ENCODE peak calls at places on chromosomes 16 and 17, in four cellular contexts. Q is A549, W is K562, Z is IMR-90. A is an unnamed sample.

GRCh38 chr16:3612510-3613466 is 1.4 kb upstream of the SLX4 start:
- DNase-seq in Q (no peak), Z (no peak), W (no peak), A (no peak)

GRCh38 chr17:70158180-70158579 is 11.2 kb upstream of the KCNJ2 start:
- DNase-seq in Z (no peak), Q (no peak), W (no peak), A (no peak)

GRCh38 chr17:57091186-57091618 is 6.2 kb downstream of the AKAP1 start:
- DNase-seq in W (no peak), Z (no peak), Q (no peak), A (no peak)

GRCh38 chr16:66519974-66520373 is 29.9 kb downstream of the TK2 start:
- DNase-seq in W (no peak), Z (no peak), Q (no peak), A (no peak)

GRCh38 chr17:27247071-27247957 is 46.6 kb upstream of the WSB1 start:
- DNase-seq in W (no peak), Z (peak; percentile 85), Q (peak; percentile 84), A (no peak)

GRCh38 chr17:34068506-34069035 is 186.5 kb upstream of the CCL2 start:
- DNase-seq in W (no peak), Z (no peak), Q (no peak), A (no peak)

GRCh38 chr16:7431723-7432122 is 99.1 kb downstream of the RBFOX1 start:
- DNase-seq in Q (no peak), W (no peak), Z (no peak), A (no peak)

GRCh38 chr17:65438708-65439294 is 122.6 kb downstream of the AXIN2 start:
- DNase-seq in Q (peak; percentile 21), Z (peak; percentile 22), W (no peak), A (peak; percentile 59)

GRCh38 chr17:14346801-14347200 is 45.9 kb downstream of the HS3ST3B1 start:
- DNase-seq in W (no peak), Z (no peak), Q (no peak), A (no peak)

DNA sequence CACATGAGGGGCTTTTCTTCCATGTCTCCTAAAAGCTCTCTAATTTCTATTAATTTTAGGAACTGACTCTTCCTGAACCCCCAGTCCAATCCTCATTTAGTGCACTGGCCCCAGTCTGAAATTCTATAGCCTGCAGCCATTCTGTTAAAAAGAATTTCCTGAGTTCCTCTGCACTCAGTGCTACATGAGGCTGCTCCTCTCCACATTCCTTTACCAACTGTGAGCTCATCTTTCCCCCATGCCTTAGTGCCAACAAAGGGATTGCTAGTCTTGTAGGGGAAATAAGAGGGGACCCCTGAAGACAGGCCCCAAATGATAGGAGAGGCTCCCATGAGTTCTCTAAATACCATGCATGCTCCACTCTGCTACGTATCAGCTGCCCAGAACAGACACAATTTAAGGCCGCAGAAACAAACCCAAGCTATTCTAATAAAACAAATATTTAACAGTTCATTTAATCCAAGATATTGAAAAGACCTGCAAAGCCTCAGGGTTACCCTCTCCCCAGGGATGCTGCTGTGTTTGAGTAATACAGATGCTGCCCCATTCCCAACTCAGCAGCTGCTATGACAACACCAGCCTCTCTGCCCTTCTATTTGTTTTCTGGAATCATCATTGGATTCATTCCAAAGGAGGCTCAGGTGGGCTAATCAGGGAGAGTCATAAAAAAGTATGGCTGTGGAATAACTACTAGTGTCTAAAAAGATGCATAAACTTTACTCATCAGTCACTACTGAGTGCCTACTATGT is 228.5 kb downstream of the TOX3 start:
- DNase-seq in W (no peak), Z (no peak), Q (no peak), A (no peak)
- TF ChIP-seq RCOR1 in W (no peak), Z (no peak), Q (no peak), A (no peak)

GRCh38 chr17:31561469-31562412 is 170.3 kb downstream of the RAB11FIP4 start:
- DNase-seq in W (no peak), Z (peak; percentile 49), Q (no peak), A (no peak)
- TF ChIP-seq RCOR1 in W (no peak), Z (no peak), Q (no peak), A (no peak)

GRCh38 chr17:67574658-67575293 is 143.0 kb upstream of the NOL11 start:
- DNase-seq in Q (no peak), W (no peak), Z (no peak), A (no peak)
- TF ChIP-seq RCOR1 in Q (no peak), W (no peak), Z (no peak), A (no peak)

GRCh38 chr16:58243528-58244004 is 45.7 kb upstream of the CSNK2A2 start:
- DNase-seq in W (peak; percentile 50), Q (no peak), Z (no peak), A (no peak)
- TF ChIP-seq RCOR1 in W (no peak), Q (no peak), Z (no peak), A (no peak)

GRCh38 chr17:44733753-44734152 is 25.0 kb upstream of the ADAM11 start:
- DNase-seq in Q (peak; percentile 45), Z (no peak), W (no peak), A (no peak)

GRCh38 chr17:44734272-44734671 is 24.5 kb upstream of the ADAM11 start:
- DNase-seq in Q (no peak), Z (no peak), W (no peak), A (no peak)

GRCh38 chr17:44738214-44738906 is 20.4 kb upstream of the ADAM11 start:
- DNase-seq in W (no peak), Z (peak; percentile 49), Q (no peak), A (no peak)

GRCh38 chr17:44741316-44741715 is 17.5 kb upstream of the ADAM11 start:
- DNase-seq in Q (no peak), Z (no peak), W (no peak), A (no peak)

DNA sequence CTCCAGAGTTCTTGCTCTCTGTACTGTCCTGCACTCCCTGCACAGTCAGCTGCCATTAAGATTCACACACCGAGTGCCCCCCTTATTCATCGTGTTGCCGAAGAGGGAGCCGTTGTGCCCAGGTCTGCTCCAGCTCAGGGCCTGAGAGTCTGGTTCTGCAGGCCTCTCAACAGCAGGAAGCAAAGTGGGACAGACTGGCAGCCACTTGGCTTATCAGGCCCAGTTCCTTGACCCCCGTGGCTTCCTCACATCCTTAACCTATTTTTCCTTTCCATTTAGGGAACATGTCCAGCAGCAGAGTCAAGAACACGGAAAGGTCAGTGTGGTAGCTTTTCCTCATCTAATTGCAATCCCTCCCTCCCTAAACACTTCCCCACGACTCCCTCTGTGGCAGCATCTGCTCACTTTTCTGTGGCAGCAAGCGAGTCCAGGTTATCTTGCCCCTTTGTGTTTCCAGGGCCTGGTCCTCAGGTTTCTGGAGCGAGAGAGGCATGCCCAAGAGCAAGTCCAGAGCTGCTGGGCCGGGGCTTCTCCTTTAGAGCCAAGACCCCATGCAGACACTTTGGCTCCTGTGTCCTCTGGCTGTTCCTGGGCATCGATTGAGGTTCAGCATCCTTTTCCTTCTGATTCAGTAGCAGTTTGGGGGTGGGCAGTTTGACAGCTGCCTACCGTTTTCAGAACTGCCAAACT is 22.1 kb upstream of the ADAM11 start:
- DNase-seq in Z (no peak), Q (no peak), W (no peak), A (no peak)
- TF ChIP-seq RCOR1 in Z (no peak), Q (no peak), W (no peak), A (no peak)

GRCh38 chr16:46607529-46607928 is 13.7 kb downstream of the SHCBP1 start:
- DNase-seq in W (peak; percentile 17), Q (peak; percentile 26), Z (peak; percentile 76), A (no peak)
- TF ChIP-seq RCOR1 in W (no peak), Q (no peak), Z (no peak), A (no peak)

DNA sequence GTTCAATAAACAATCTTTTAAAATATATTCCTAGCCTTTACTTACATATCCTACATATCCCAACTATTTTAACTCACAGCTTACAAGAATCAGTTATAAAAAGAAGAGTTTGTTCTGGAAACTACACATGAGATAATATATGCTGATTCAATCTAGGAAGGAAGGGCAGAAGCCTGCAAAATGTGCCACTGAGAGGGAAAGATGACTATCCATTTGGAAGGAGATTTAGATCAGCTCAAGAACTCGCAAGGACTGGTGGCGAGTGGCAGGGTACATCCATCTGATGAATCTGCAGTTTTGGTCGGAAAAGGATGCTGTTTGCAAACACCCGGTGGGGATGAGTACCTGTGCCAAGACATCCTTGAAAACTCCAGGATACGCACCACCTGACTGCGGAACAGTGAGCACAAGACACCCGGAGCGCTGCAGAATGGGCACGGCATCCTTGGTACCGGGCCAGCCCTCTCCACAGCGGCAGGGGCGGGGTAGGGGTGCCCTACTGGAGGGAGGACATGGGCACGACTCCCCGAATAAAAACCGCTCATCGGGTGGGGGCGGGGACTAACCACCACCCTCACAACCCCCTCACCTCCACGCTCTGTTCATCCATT is 723 bp downstream of the TRIM37 start:
- DNase-seq in Z (peak; percentile 41), Q (peak; percentile 69), W (no peak), A (peak; percentile 84)
- TF ChIP-seq RCOR1 in Z (no peak), Q (no peak), W (no peak), A (peak; percentile 34)

GRCh38 chr16:81625544-81626152 is 153.4 kb upstream of the PLCG2 start:
- DNase-seq in Q (no peak), W (no peak), Z (peak; percentile 43), A (no peak)
- TF ChIP-seq RCOR1 in Q (no peak), W (no peak), Z (no peak), A (no peak)